ENCODE peak calls at places on chromosomes 2 and 18, in five cellular contexts. One of them, this sample, is unnamed.

GRCh38 chr2:176584333-176584732 is 315.1 kb downstream of the MTX2 start:
- DNase-seq in dorsolateral prefrontal cortex: no peak
- DNase-seq in NCI-H774: no peak
- DNase-seq in lower lobe of right lung: no peak
- DNase-seq in renal cortical epithelial cell: peak; percentile 99
- DNase-seq in this sample: no peak

GRCh38 chr2:77521931-77522470 is at the start of gene LRRTM4:
- DNase-seq in lower lobe of right lung: no peak
- DNase-seq in dorsolateral prefrontal cortex: peak; percentile 53
- DNase-seq in NCI-H774: peak; percentile 11
- DNase-seq in renal cortical epithelial cell: peak; percentile 11
- DNase-seq in this sample: peak; percentile 36

GRCh38 chr18:58105908-58106673 is 62.1 kb downstream of the NEDD4L start:
- DNase-seq in NCI-H774: no peak
- DNase-seq in dorsolateral prefrontal cortex: no peak
- DNase-seq in renal cortical epithelial cell: no peak
- DNase-seq in lower lobe of right lung: no peak
- DNase-seq in this sample: no peak

GRCh38 chr2:100813527-100813926 is 6.4 kb upstream of the NPAS2 start:
- DNase-seq in dorsolateral prefrontal cortex: no peak
- DNase-seq in lower lobe of right lung: no peak
- DNase-seq in renal cortical epithelial cell: no peak
- DNase-seq in NCI-H774: no peak
- DNase-seq in this sample: no peak

GRCh38 chr2:1739961-1740713 is 4.2 kb downstream of the PXDN start:
- DNase-seq in lower lobe of right lung: peak; percentile 25
- DNase-seq in NCI-H774: no peak
- DNase-seq in dorsolateral prefrontal cortex: no peak
- DNase-seq in renal cortical epithelial cell: no peak
- DNase-seq in this sample: no peak

GRCh38 chr2:15869396-15869795 is 71.0 kb upstream of the MYCN start:
- DNase-seq in lower lobe of right lung: no peak
- DNase-seq in dorsolateral prefrontal cortex: no peak
- DNase-seq in renal cortical epithelial cell: no peak
- DNase-seq in NCI-H774: no peak
- DNase-seq in this sample: no peak

GRCh38 chr2:72235497-72236413 is 88.1 kb upstream of the CYP26B1 start:
- DNase-seq in renal cortical epithelial cell: no peak
- DNase-seq in lower lobe of right lung: no peak
- DNase-seq in NCI-H774: no peak
- DNase-seq in dorsolateral prefrontal cortex: no peak
- DNase-seq in this sample: no peak

GRCh38 chr2:156321243-156321904 is 11.1 kb downstream of the NR4A2 start:
- DNase-seq in NCI-H774: no peak
- DNase-seq in renal cortical epithelial cell: no peak
- DNase-seq in lower lobe of right lung: peak; percentile 49
- DNase-seq in dorsolateral prefrontal cortex: no peak
- DNase-seq in this sample: no peak

GRCh38 chr2:190123956-190124355 is 61.4 kb upstream of the MSTN start:
- DNase-seq in dorsolateral prefrontal cortex: no peak
- DNase-seq in NCI-H774: no peak
- DNase-seq in lower lobe of right lung: no peak
- DNase-seq in renal cortical epithelial cell: no peak
- DNase-seq in this sample: no peak

GRCh38 chr2:186561467-186562208 is 28.2 kb upstream of the ITGAV start:
- DNase-seq in lower lobe of right lung: no peak
- DNase-seq in dorsolateral prefrontal cortex: no peak
- DNase-seq in NCI-H774: no peak
- DNase-seq in renal cortical epithelial cell: no peak
- DNase-seq in this sample: no peak

GRCh38 chr2:28193552-28194383 is 198.9 kb upstream of the FOSL2 start:
- DNase-seq in dorsolateral prefrontal cortex: no peak
- DNase-seq in NCI-H774: no peak
- DNase-seq in renal cortical epithelial cell: peak; percentile 33
- DNase-seq in lower lobe of right lung: no peak
- DNase-seq in this sample: no peak

GRCh38 chr2:238202326-238203103 is 980 bp downstream of the ILKAP start:
- DNase-seq in renal cortical epithelial cell: peak; percentile 10
- DNase-seq in lower lobe of right lung: no peak
- DNase-seq in dorsolateral prefrontal cortex: no peak
- DNase-seq in NCI-H774: no peak
- DNase-seq in this sample: peak; percentile 45

GRCh38 chr2:53460347-53460746 is 307.3 kb upstream of the CHAC2 start:
- DNase-seq in renal cortical epithelial cell: peak; percentile 60
- DNase-seq in NCI-H774: no peak
- DNase-seq in dorsolateral prefrontal cortex: no peak
- DNase-seq in lower lobe of right lung: no peak
- DNase-seq in this sample: peak; percentile 40

GRCh38 chr18:55489034-55489741 is 98.8 kb downstream of the TCF4 start:
- DNase-seq in dorsolateral prefrontal cortex: no peak
- DNase-seq in NCI-H774: no peak
- DNase-seq in renal cortical epithelial cell: no peak
- DNase-seq in lower lobe of right lung: no peak
- DNase-seq in this sample: no peak

GRCh38 chr18:6367208-6367607 is 47.5 kb downstream of the L3MBTL4 start:
- DNase-seq in NCI-H774: no peak
- DNase-seq in lower lobe of right lung: no peak
- DNase-seq in dorsolateral prefrontal cortex: no peak
- DNase-seq in renal cortical epithelial cell: no peak
- DNase-seq in this sample: no peak

GRCh38 chr18:3397031-3397750 is 52.8 kb upstream of the TGIF1 start:
- DNase-seq in lower lobe of right lung: no peak
- DNase-seq in renal cortical epithelial cell: no peak
- DNase-seq in dorsolateral prefrontal cortex: peak; percentile 54
- DNase-seq in NCI-H774: no peak
- DNase-seq in this sample: no peak

GRCh38 chr2:70574618-70575017 is 21.0 kb upstream of the TGFA start:
- DNase-seq in lower lobe of right lung: no peak
- DNase-seq in dorsolateral prefrontal cortex: no peak
- DNase-seq in NCI-H774: no peak
- DNase-seq in renal cortical epithelial cell: no peak
- DNase-seq in this sample: no peak

GRCh38 chr2:219285894-219286425 is 6.8 kb downstream of the DNAJB2 start:
- DNase-seq in renal cortical epithelial cell: no peak
- DNase-seq in lower lobe of right lung: no peak
- DNase-seq in NCI-H774: no peak
- DNase-seq in dorsolateral prefrontal cortex: peak; percentile 81
- DNase-seq in this sample: no peak

GRCh38 chr2:33009249-33009648 is 62.5 kb downstream of the LTBP1 start:
- DNase-seq in dorsolateral prefrontal cortex: no peak
- DNase-seq in renal cortical epithelial cell: no peak
- DNase-seq in lower lobe of right lung: no peak
- DNase-seq in NCI-H774: no peak
- DNase-seq in this sample: no peak

GRCh38 chr18:49623571-49623970 is 61.7 kb downstream of the LIPG start:
- DNase-seq in lower lobe of right lung: no peak
- DNase-seq in NCI-H774: no peak
- DNase-seq in renal cortical epithelial cell: no peak
- DNase-seq in dorsolateral prefrontal cortex: no peak
- DNase-seq in this sample: no peak

GRCh38 chr2:39696838-39697237 is 31.1 kb downstream of the TMEM178A start:
- DNase-seq in lower lobe of right lung: no peak
- DNase-seq in NCI-H774: peak; percentile 71
- DNase-seq in renal cortical epithelial cell: peak; percentile 81
- DNase-seq in dorsolateral prefrontal cortex: no peak
- DNase-seq in this sample: peak; percentile 40

GRCh38 chr18:74378179-74378682 is 62.6 kb downstream of the C18orf63 start:
- DNase-seq in dorsolateral prefrontal cortex: no peak
- DNase-seq in lower lobe of right lung: no peak
- DNase-seq in renal cortical epithelial cell: no peak
- DNase-seq in NCI-H774: no peak
- DNase-seq in this sample: no peak

GRCh38 chr2:167928434-167928833 is 319.0 kb downstream of the STK39 start:
- DNase-seq in dorsolateral prefrontal cortex: no peak
- DNase-seq in renal cortical epithelial cell: no peak
- DNase-seq in NCI-H774: no peak
- DNase-seq in lower lobe of right lung: no peak
- DNase-seq in this sample: no peak

GRCh38 chr2:103293266-103293583 is 531.4 kb downstream of the TMEM182 start:
- DNase-seq in NCI-H774: no peak
- DNase-seq in lower lobe of right lung: no peak
- DNase-seq in dorsolateral prefrontal cortex: no peak
- DNase-seq in renal cortical epithelial cell: no peak
- DNase-seq in this sample: no peak